ENCODE peak calls at places on chromosomes 13 and 19, in seven cellular contexts. X is PC-3, C is natural killer cell, J is omental fat pad, H is mammary epithelial cell, L is HFF-Myc, M is psoas muscle. O is an unnamed sample.

GRCh38 chr13:43325636-43326035 is 302.2 kb downstream of the DNAJC15 start:
- DNase-seq in H (no peak), L (no peak), M (no peak), C (no peak), J (no peak), X (no peak), O (no peak)

GRCh38 chr13:39578821-39579291 is 24.1 kb downstream of the LHFPL6 start:
- DNase-seq in X (no peak), L (no peak), C (no peak), M (no peak), J (no peak), H (no peak), O (no peak)

GRCh38 chr19:35928507-35928906 is 7.7 kb upstream of the LRFN3 start:
- DNase-seq in H (no peak), J (no peak), L (no peak), C (peak), M (no peak), X (no peak), O (no peak)

GRCh38 chr13:97743946-97744345 is 209.5 kb upstream of the IPO5 start:
- DNase-seq in M (no peak), H (no peak), X (no peak), L (no peak), C (no peak), J (no peak), O (no peak)

GRCh38 chr19:58059003-58059671 is at the start of gene ZNF135:
- DNase-seq in H (peak), J (peak), L (no peak), X (no peak), M (peak), C (peak), O (no peak)

GRCh38 chr13:107138987-107139386 is 571.0 kb upstream of the ARGLU1 start:
- DNase-seq in H (no peak), L (no peak), M (no peak), C (no peak), J (no peak), X (no peak), O (no peak)

GRCh38 chr13:43303040-43303729 is 279.8 kb downstream of the DNAJC15 start:
- DNase-seq in J (no peak), H (peak), M (peak), X (peak), L (peak), C (no peak), O (no peak)

GRCh38 chr19:47253467-47253881 is 2.9 kb upstream of the CCDC9 start:
- DNase-seq in J (no peak), L (no peak), H (peak), C (no peak), X (peak), M (no peak), O (no peak)

GRCh38 chr19:4361152-4362037 is 18.0 kb downstream of the MPND start:
- DNase-seq in J (no peak), H (no peak), C (no peak), L (no peak), X (no peak), M (no peak), O (no peak)

GRCh38 chr13:111204438-111205177 is 89.5 kb downstream of the ARHGEF7 start:
- DNase-seq in H (peak), J (no peak), C (no peak), L (no peak), X (no peak), M (peak), O (no peak)

GRCh38 chr13:104477256-104477655 is 1411.0 kb upstream of the SLC10A2 start:
- DNase-seq in M (no peak), H (peak), C (no peak), L (no peak), J (no peak), X (no peak), O (no peak)

GRCh38 chr19:579842-580155 is 7.4 kb downstream of the BSG start:
- DNase-seq in C (no peak), J (no peak), X (no peak), L (no peak), H (no peak), M (no peak), O (no peak)

GRCh38 chr19:5623397-5624153 is 692 bp downstream of the SAFB start:
- DNase-seq in J (no peak), L (no peak), H (no peak), C (no peak), M (peak), X (no peak), O (no peak)

GRCh38 chr13:108834193-108834592 is 204.8 kb downstream of the MYO16 start:
- DNase-seq in C (no peak), J (no peak), M (no peak), H (no peak), X (peak), L (no peak), O (no peak)

GRCh38 chr13:90926459-90926858 is 421.0 kb upstream of the MIR17HG start:
- DNase-seq in M (no peak), C (no peak), L (no peak), J (no peak), X (no peak), H (no peak), O (no peak)

GRCh38 chr13:24148414-24149305 is 11.9 kb upstream of the SPATA13 start:
- DNase-seq in J (no peak), X (peak), H (peak), M (peak), C (no peak), L (peak), O (no peak)

GRCh38 chr19:18479964-18480723 is 41.7 kb downstream of the ELL start:
- DNase-seq in L (no peak), J (no peak), X (no peak), H (no peak), M (peak), C (no peak), O (peak)

GRCh38 chr19:39345956-39346355 is 3.7 kb downstream of the SAMD4B start:
- DNase-seq in L (no peak), J (no peak), C (no peak), M (no peak), X (no peak), H (no peak), O (no peak)
- TF ChIP-seq CTCF in L (peak), J (no peak), C (no peak), M (no peak), X (no peak), H (no peak), O (no peak)

GRCh38 chr19:13883665-13884064 is 6.7 kb downstream of the NANOS3 start:
- DNase-seq in H (no peak), L (no peak), J (no peak), M (no peak), X (no peak), C (no peak), O (no peak)
- TF ChIP-seq CTCF in H (peak), L (peak), J (no peak), M (no peak), X (peak), C (no peak), O (no peak)

GRCh38 chr19:50663280-50663790 is 14.1 kb downstream of the C19orf81 start:
- DNase-seq in X (peak), J (no peak), M (no peak), C (no peak), L (no peak), H (no peak), O (no peak)
- TF ChIP-seq CTCF in X (peak), J (no peak), M (no peak), C (no peak), L (no peak), H (peak), O (no peak)

GRCh38 chr13:66693656-66694055 is 536.5 kb downstream of the PCDH9 start:
- DNase-seq in L (no peak), H (no peak), C (no peak), J (no peak), M (no peak), X (no peak), O (no peak)

GRCh38 chr13:66689037-66689619 is 541.0 kb downstream of the PCDH9 start:
- DNase-seq in L (no peak), J (no peak), X (no peak), C (no peak), M (no peak), H (no peak), O (no peak)

GRCh38 chr13:66691149-66691548 is 539.0 kb downstream of the PCDH9 start:
- DNase-seq in C (no peak), X (no peak), J (no peak), L (no peak), H (no peak), M (no peak), O (no peak)

GRCh38 chr13:66689628-66690027 is 540.5 kb downstream of the PCDH9 start:
- DNase-seq in M (no peak), L (no peak), H (no peak), X (peak), J (no peak), C (no peak), O (no peak)
- TF ChIP-seq CTCF in M (no peak), L (no peak), H (peak), X (peak), J (no peak), C (no peak), O (no peak)

DNA sequence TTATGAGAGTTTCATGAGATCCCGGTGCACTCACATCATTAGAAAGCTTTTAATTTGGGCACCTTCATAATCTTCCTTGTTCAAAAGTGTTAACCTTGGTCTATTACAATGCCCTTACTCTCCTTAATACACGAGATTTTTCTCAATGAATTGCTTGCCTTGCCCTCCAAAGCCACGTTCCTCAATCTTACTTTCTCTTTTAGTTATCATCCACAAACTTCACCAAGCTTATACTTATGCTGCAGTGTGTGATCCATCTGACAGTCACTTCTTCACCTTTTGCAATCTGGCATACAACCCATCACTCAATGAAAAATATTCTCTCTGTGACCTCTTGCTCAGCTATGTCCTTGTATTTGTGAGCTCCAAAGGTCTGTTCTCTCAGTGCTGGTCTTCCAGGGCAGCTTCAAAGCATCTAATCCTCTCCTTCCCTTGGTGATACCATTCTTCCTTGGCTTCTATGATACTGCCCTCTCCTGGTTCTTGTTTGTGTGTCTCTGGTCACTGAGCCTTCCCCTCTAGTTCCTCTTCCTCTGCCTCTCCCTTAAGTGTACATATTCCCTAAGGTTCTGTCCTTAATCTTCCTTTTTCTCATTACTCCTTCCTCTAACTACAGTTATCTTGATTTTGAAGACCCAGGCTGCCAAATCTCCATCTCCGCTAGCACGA is 202.2 kb upstream of the STARD13 start:
- DNase-seq in C (no peak), M (no peak), X (peak), L (no peak), J (no peak), H (peak), O (no peak)
- TF ChIP-seq CTCF in C (no peak), M (peak), X (peak), L (peak), J (no peak), H (peak), O (peak)

GRCh38 chr19:31173991-31174390 is 175.2 kb downstream of the TSHZ3 start:
- DNase-seq in X (no peak), L (no peak), J (no peak), C (no peak), M (no peak), H (no peak), O (no peak)

GRCh38 chr19:31171936-31172335 is 177.3 kb downstream of the TSHZ3 start:
- DNase-seq in C (no peak), M (no peak), H (no peak), J (no peak), L (no peak), X (no peak), O (no peak)

GRCh38 chr19:31177230-31177629 is 172.0 kb downstream of the TSHZ3 start:
- DNase-seq in C (no peak), L (no peak), J (no peak), M (no peak), H (no peak), X (no peak), O (no peak)

GRCh38 chr19:31175564-31176348 is 173.5 kb downstream of the TSHZ3 start:
- DNase-seq in M (no peak), L (no peak), H (no peak), X (no peak), C (no peak), J (no peak), O (no peak)

DNA sequence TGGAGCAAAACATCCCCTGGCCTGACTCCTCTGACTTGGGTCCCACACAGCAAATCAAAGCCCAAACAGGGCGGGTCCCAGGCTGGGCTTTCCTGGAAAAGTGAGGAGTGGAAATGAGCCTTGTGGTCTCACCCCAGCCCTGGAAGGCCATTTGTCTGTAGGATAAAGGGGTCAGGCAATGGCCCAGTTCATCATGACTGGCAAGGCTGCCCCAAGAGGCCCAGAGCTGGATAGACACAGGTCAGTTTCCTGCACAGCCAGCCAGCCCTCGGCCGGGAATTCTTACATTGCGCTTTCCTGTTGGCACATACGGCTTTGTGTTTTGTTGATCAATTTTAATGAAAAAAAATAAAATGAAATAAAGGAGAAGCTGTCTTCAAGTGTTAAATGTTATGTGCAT is 174.3 kb downstream of the TSHZ3 start:
- DNase-seq in L (no peak), J (no peak), M (no peak), H (no peak), C (no peak), X (no peak), O (no peak)
- TF ChIP-seq CTCF in L (no peak), J (no peak), M (no peak), H (no peak), C (no peak), X (no peak), O (no peak)

DNA sequence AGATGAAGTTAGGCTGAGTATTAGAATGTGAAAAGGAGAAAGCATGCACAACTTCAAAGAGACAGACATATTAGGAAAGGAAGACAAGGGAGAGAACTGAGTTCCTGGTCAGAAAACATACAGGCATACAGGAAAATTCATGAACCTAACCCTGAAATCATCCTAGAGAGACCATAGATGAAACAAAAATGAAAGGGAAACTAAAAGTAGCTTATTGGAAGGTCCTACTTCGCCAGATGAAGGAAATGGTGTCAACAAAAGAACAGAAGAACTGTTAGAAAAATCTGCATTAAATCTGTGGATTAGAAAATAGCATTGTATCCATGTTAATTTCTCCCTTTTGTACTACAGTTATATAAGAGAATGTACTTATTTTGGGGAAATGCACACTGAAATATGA is 169.0 kb upstream of the UFM1 start:
- DNase-seq in J (no peak), C (no peak), L (no peak), H (no peak), M (no peak), X (no peak), O (no peak)
- TF ChIP-seq CTCF in J (no peak), C (no peak), L (no peak), H (no peak), M (no peak), X (no peak), O (no peak)

O was measured in CD14-positive monocyte.